ENCODE peak calls at places on chromosomes 3 and 15, in four cellular contexts. One of them, this sample, is unnamed.

GRCh38 chr3:50675179-50676030 is 678 bp downstream of the DOCK3 start:
- DNase-seq in SW480: peak; percentile 48
- DNase-seq in EL: no peak
- DNase-seq in WERI-Rb-1: peak; percentile 79
- DNase-seq in this sample: no peak

GRCh38 chr3:137222736-137223135 is 265.0 kb downstream of the IL20RB start:
- DNase-seq in SW480: no peak
- DNase-seq in EL: no peak
- DNase-seq in WERI-Rb-1: no peak
- DNase-seq in this sample: no peak

GRCh38 chr3:141373768-141374526 is 5.6 kb downstream of the ZBTB38 start:
- DNase-seq in SW480: peak; percentile 65
- DNase-seq in EL: peak; percentile 78
- DNase-seq in WERI-Rb-1: no peak
- DNase-seq in this sample: peak; percentile 81

GRCh38 chr3:138011722-138012121 is 1.8 kb downstream of the CLDN18 start:
- DNase-seq in SW480: no peak
- DNase-seq in EL: no peak
- DNase-seq in WERI-Rb-1: peak; percentile 41
- DNase-seq in this sample: no peak

GRCh38 chr3:49119439-49119838 is 1.2 kb downstream of the USP19 start:
- DNase-seq in SW480: no peak
- DNase-seq in EL: no peak
- DNase-seq in WERI-Rb-1: no peak
- DNase-seq in this sample: peak; percentile 45

GRCh38 chr15:74997161-74997942 is 2.0 kb downstream of the SCAMP5 start:
- DNase-seq in SW480: no peak
- DNase-seq in EL: no peak
- DNase-seq in WERI-Rb-1: peak; percentile 20
- DNase-seq in this sample: no peak

GRCh38 chr15:68749365-68750141 is 71.1 kb downstream of the ANP32A start:
- DNase-seq in SW480: no peak
- DNase-seq in EL: no peak
- DNase-seq in WERI-Rb-1: no peak
- DNase-seq in this sample: no peak

GRCh38 chr3:68973635-68974034 is 39.8 kb downstream of the EOGT start:
- DNase-seq in SW480: no peak
- DNase-seq in EL: no peak
- DNase-seq in WERI-Rb-1: peak; percentile 9
- DNase-seq in this sample: peak; percentile 1

GRCh38 chr3:147712357-147712756 is 303.2 kb downstream of the ZIC1 start:
- DNase-seq in SW480: no peak
- DNase-seq in EL: no peak
- DNase-seq in WERI-Rb-1: peak; percentile 35
- DNase-seq in this sample: no peak

GRCh38 chr3:127865941-127866340 is 43.6 kb upstream of the MGLL start:
- DNase-seq in SW480: no peak
- DNase-seq in EL: peak; percentile 51
- DNase-seq in WERI-Rb-1: no peak
- DNase-seq in this sample: peak; percentile 74

GRCh38 chr3:62188547-62189375 is 184.6 kb downstream of the FEZF2 start:
- DNase-seq in SW480: peak; percentile 77
- DNase-seq in EL: peak; percentile 76
- DNase-seq in WERI-Rb-1: peak; percentile 64
- DNase-seq in this sample: peak; percentile 78

GRCh38 chr3:71461098-71461497 is 122.4 kb downstream of the FOXP1 start:
- DNase-seq in SW480: no peak
- DNase-seq in EL: no peak
- DNase-seq in WERI-Rb-1: no peak
- DNase-seq in this sample: no peak

GRCh38 chr3:129745253-129745652 is 138.8 kb upstream of the PLXND1 start:
- DNase-seq in SW480: no peak
- DNase-seq in EL: no peak
- DNase-seq in WERI-Rb-1: no peak
- DNase-seq in this sample: no peak

GRCh38 chr3:66196633-66197032 is 24.2 kb upstream of the SLC25A26 start:
- DNase-seq in SW480: peak; percentile 11
- DNase-seq in EL: no peak
- DNase-seq in WERI-Rb-1: no peak
- DNase-seq in this sample: peak; percentile 37

GRCh38 chr3:120338517-120338916 is 10.6 kb downstream of the LRRC58 start:
- DNase-seq in SW480: no peak
- DNase-seq in EL: no peak
- DNase-seq in WERI-Rb-1: no peak
- DNase-seq in this sample: no peak

GRCh38 chr3:71919572-71919971 is 134.6 kb upstream of the PROK2 start:
- DNase-seq in SW480: no peak
- DNase-seq in EL: no peak
- DNase-seq in WERI-Rb-1: no peak
- DNase-seq in this sample: no peak

GRCh38 chr15:42605281-42605744 is 29.9 kb downstream of the STARD9 start:
- DNase-seq in SW480: no peak
- DNase-seq in EL: no peak
- DNase-seq in WERI-Rb-1: no peak
- DNase-seq in this sample: no peak

GRCh38 chr3:126349611-126350501 is 7.4 kb downstream of the KLF15 start:
- DNase-seq in SW480: no peak
- DNase-seq in EL: no peak
- DNase-seq in WERI-Rb-1: peak; percentile 9
- DNase-seq in this sample: no peak

GRCh38 chr15:57500979-57501576 is 90.6 kb upstream of the MYZAP start:
- DNase-seq in SW480: no peak
- DNase-seq in EL: peak; percentile 40
- DNase-seq in WERI-Rb-1: no peak
- DNase-seq in this sample: peak; percentile 58

GRCh38 chr3:130514671-130515070 is 2.3 kb upstream of the COL6A6 start:
- DNase-seq in SW480: no peak
- DNase-seq in EL: no peak
- DNase-seq in WERI-Rb-1: no peak
- DNase-seq in this sample: no peak

GRCh38 chr15:41161336-41161735 is 45.3 kb upstream of the INO80 start:
- DNase-seq in SW480: no peak
- DNase-seq in EL: peak; percentile 51
- DNase-seq in WERI-Rb-1: no peak
- DNase-seq in this sample: peak; percentile 67

GRCh38 chr3:183812746-183813445 is 12.5 kb downstream of the MAP6D1 start:
- DNase-seq in SW480: no peak
- DNase-seq in EL: no peak
- DNase-seq in WERI-Rb-1: no peak
- DNase-seq in this sample: no peak

GRCh38 chr3:40657623-40658022 is 132.9 kb downstream of the ZNF621 start:
- DNase-seq in SW480: no peak
- DNase-seq in EL: no peak
- DNase-seq in WERI-Rb-1: no peak
- DNase-seq in this sample: no peak

GRCh38 chr3:127929818-127930217 is 14.8 kb downstream of the KBTBD12 start:
- DNase-seq in SW480: peak; percentile 20
- DNase-seq in EL: no peak
- DNase-seq in WERI-Rb-1: no peak
- DNase-seq in this sample: peak; percentile 43

GRCh38 chr3:10480871-10481378 is 24.5 kb downstream of the ATP2B2 start:
- DNase-seq in SW480: no peak
- DNase-seq in EL: no peak
- DNase-seq in WERI-Rb-1: no peak
- DNase-seq in this sample: no peak

GRCh38 chr3:195873971-195874370 is 34.4 kb downstream of the TNK2 start:
- DNase-seq in SW480: peak; percentile 55
- DNase-seq in EL: peak; percentile 63
- DNase-seq in WERI-Rb-1: no peak
- DNase-seq in this sample: peak; percentile 67

GRCh38 chr3:121943434-121943833 is 49.2 kb downstream of the SLC15A2 start:
- DNase-seq in SW480: no peak
- DNase-seq in EL: no peak
- DNase-seq in WERI-Rb-1: no peak
- DNase-seq in this sample: no peak

GRCh38 chr3:154507727-154508126 is 77.7 kb upstream of the GPR149 start:
- DNase-seq in SW480: no peak
- DNase-seq in EL: no peak
- DNase-seq in WERI-Rb-1: no peak
- DNase-seq in this sample: no peak

GRCh38 chr15:63986185-63986680 is 60.1 kb downstream of the DAPK2 start:
- DNase-seq in SW480: no peak
- DNase-seq in EL: no peak
- DNase-seq in WERI-Rb-1: no peak
- DNase-seq in this sample: no peak

GRCh38 chr3:152718810-152719209 is 116.1 kb upstream of the P2RY1 start:
- DNase-seq in SW480: no peak
- DNase-seq in EL: no peak
- DNase-seq in WERI-Rb-1: no peak
- DNase-seq in this sample: peak; percentile 4

GRCh38 chr15:40856736-40857135 is 12.9 kb downstream of the SPINT1 start:
- DNase-seq in SW480: no peak
- DNase-seq in EL: no peak
- DNase-seq in WERI-Rb-1: no peak
- DNase-seq in this sample: no peak

GRCh38 chr3:44648564-44649229 is at the start of gene ZNF35:
- DNase-seq in SW480: peak; percentile 90
- DNase-seq in EL: peak; percentile 89
- DNase-seq in WERI-Rb-1: peak; percentile 95
- DNase-seq in this sample: peak; percentile 94

GRCh38 chr3:63351159-63352007 is 73.3 kb downstream of the SYNPR start:
- DNase-seq in SW480: peak; percentile 64
- DNase-seq in EL: peak; percentile 50
- DNase-seq in WERI-Rb-1: peak; percentile 16
- DNase-seq in this sample: peak; percentile 67

GRCh38 chr15:77029166-77030041 is 34.5 kb downstream of the PSTPIP1 start:
- DNase-seq in SW480: no peak
- DNase-seq in EL: no peak
- DNase-seq in WERI-Rb-1: no peak
- DNase-seq in this sample: no peak

GRCh38 chr3:133535971-133536634 is 37.4 kb upstream of the CDV3 start:
- DNase-seq in SW480: no peak
- DNase-seq in EL: peak; percentile 91
- DNase-seq in WERI-Rb-1: no peak
- DNase-seq in this sample: peak; percentile 96

GRCh38 chr3:43960448-43960840 is 269.7 kb downstream of the ABHD5 start:
- DNase-seq in SW480: no peak
- DNase-seq in EL: peak; percentile 4
- DNase-seq in WERI-Rb-1: peak; percentile 60
- DNase-seq in this sample: no peak

GRCh38 chr3:78659386-78659987 is 1108.3 kb downstream of the ROBO1 start:
- DNase-seq in SW480: peak; percentile 31
- DNase-seq in EL: peak; percentile 48
- DNase-seq in WERI-Rb-1: no peak
- DNase-seq in this sample: peak; percentile 57

GRCh38 chr15:27690290-27690689 is 408.8 kb downstream of the OCA2 start:
- DNase-seq in SW480: no peak
- DNase-seq in EL: no peak
- DNase-seq in WERI-Rb-1: no peak
- DNase-seq in this sample: no peak

GRCh38 chr15:93028632-93029612 is 60.1 kb downstream of the RGMA start:
- DNase-seq in SW480: no peak
- DNase-seq in EL: peak; percentile 36
- DNase-seq in WERI-Rb-1: no peak
- DNase-seq in this sample: peak; percentile 49